ENCODE peak calls at places on chromosomes 16 and 17, in ten cellular contexts. P, X, W, M, Q, R, D, O, T and Z are unnamed samples.

GRCh38 chr17:59437766-59438165 is 106.3 kb downstream of the YPEL2 start:
- DNase-seq in P (no peak), X (no peak), W (no peak), M (no peak), Q (no peak), R (no peak), D (no peak), O (no peak), T (no peak), Z (no peak)

GRCh38 chr16:87860553-87861299 is 8.6 kb downstream of the SLC7A5 start:
- DNase-seq in P (no peak), X (peak), W (peak), M (peak), Q (peak), R (no peak), D (peak), O (peak), T (peak), Z (no peak)

GRCh38 chr16:11432856-11433395 is 87.7 kb downstream of the RMI2 start:
- DNase-seq in P (no peak), X (no peak), W (no peak), M (no peak), Q (no peak), R (no peak), D (no peak), O (no peak), T (no peak), Z (no peak)

GRCh38 chr17:78997881-78998280 is 11.7 kb downstream of the CANT1 start:
- DNase-seq in P (no peak), X (no peak), W (no peak), M (peak), Q (peak), R (peak), D (no peak), O (no peak), T (no peak), Z (no peak)

GRCh38 chr16:35201151-35201550 is 1741.7 kb downstream of the TP53TG3F start:
- DNase-seq in P (no peak), X (no peak), W (no peak), M (no peak), Q (no peak), R (no peak), D (no peak), O (no peak), T (no peak), Z (no peak)

GRCh38 chr17:74212262-74212912 is 984 bp upstream of the TTYH2 start:
- DNase-seq in P (no peak), X (peak), W (no peak), M (peak), Q (no peak), R (peak), D (no peak), O (peak), T (peak), Z (peak)

GRCh38 chr17:28519236-28519635 is 13.1 kb downstream of the FOXN1 start:
- DNase-seq in P (peak), X (no peak), W (no peak), M (no peak), Q (peak), R (no peak), D (no peak), O (no peak), T (no peak), Z (no peak)

GRCh38 chr17:3887394-3887793 is 5.5 kb downstream of the CAMKK1 start:
- DNase-seq in P (no peak), X (no peak), W (no peak), M (no peak), Q (no peak), R (no peak), D (no peak), O (no peak), T (peak), Z (no peak)

GRCh38 chr17:18262111-18262510 is 1.6 kb downstream of the MIEF2 start:
- DNase-seq in P (no peak), X (no peak), W (no peak), M (no peak), Q (no peak), R (no peak), D (no peak), O (no peak), T (no peak), Z (no peak)

GRCh38 chr16:79261461-79261860 is 339.1 kb downstream of the MAF start:
- DNase-seq in P (peak), X (no peak), W (no peak), M (peak), Q (no peak), R (no peak), D (no peak), O (no peak), T (no peak), Z (peak)

DNA sequence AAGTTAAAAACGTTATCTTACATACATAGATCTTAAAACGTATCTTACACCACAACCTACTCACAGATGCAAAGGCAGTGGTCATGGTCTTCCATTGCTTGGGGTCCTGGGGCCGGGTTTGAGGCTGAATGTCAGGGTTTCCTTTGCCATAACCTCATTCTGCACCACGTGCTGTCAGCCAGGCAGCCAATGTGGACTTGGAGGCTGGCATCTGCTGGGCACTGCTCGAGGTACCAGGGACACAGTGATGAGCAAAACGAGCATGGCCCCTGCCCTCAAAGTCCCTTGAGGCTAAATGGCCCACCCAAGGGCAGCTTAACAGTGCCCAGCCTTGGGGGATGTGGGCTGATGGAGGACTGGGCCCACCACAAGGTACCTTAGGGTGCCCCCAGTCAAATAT is 35.8 kb upstream of the RGS9 start:
- DNase-seq in P (no peak), X (no peak), W (no peak), M (no peak), Q (no peak), R (no peak), D (no peak), O (no peak), T (no peak), Z (no peak)
- H3K4me3 ChIP-seq in P (no peak), X (no peak), W (no peak), M (peak), Q (no peak), R (no peak), D (no peak), O (peak), T (peak), Z (peak)

GRCh38 chr17:9797965-9798364 is 6.6 kb upstream of the DHRS7C start:
- DNase-seq in P (no peak), X (no peak), W (no peak), M (peak), Q (no peak), R (no peak), D (no peak), O (no peak), T (no peak), Z (no peak)

GRCh38 chr17:9802701-9803100 is 11.3 kb upstream of the DHRS7C start:
- DNase-seq in P (no peak), X (no peak), W (no peak), M (no peak), Q (no peak), R (no peak), D (no peak), O (no peak), T (no peak), Z (no peak)

GRCh38 chr17:9802294-9802693 is 10.9 kb upstream of the DHRS7C start:
- DNase-seq in P (no peak), X (peak), W (peak), M (no peak), Q (no peak), R (no peak), D (peak), O (no peak), T (peak), Z (no peak)

GRCh38 chr17:9798724-9799123 is 7.3 kb upstream of the DHRS7C start:
- DNase-seq in P (no peak), X (no peak), W (peak), M (no peak), Q (no peak), R (no peak), D (no peak), O (no peak), T (no peak), Z (no peak)

DNA sequence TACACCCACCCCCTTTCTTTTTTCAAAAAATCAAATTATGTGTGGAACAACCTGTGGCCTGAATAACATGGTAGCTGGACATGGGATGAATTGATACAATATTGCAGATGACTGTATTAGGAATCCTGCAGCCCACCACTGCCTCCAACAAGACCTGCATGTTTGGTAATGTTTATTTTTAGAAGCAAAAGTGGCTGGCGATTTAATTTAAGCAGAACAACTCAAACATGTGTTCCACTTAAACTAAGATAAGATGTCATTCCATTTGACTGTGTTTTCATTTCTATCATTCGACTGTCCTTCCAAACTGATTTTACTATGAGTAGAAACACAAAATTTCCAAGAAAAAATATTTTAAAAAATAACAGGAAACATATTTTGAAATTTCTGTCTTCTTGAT is 10.1 kb upstream of the DHRS7C start:
- DNase-seq in P (no peak), X (no peak), W (no peak), M (no peak), Q (no peak), R (no peak), D (no peak), O (no peak), T (no peak), Z (no peak)
- H3K4me3 ChIP-seq in P (no peak), X (no peak), W (no peak), M (no peak), Q (no peak), R (no peak), D (no peak), O (no peak), T (no peak), Z (no peak)

GRCh38 chr17:40560592-40561293 is 4.5 kb downstream of the CCR7 start:
- DNase-seq in P (peak), X (peak), W (peak), M (no peak), Q (no peak), R (no peak), D (peak), O (peak), T (peak), Z (peak)

GRCh38 chr17:40563371-40564052 is 1.8 kb downstream of the CCR7 start:
- DNase-seq in P (no peak), X (no peak), W (no peak), M (no peak), Q (no peak), R (no peak), D (no peak), O (no peak), T (no peak), Z (peak)

GRCh38 chr17:40561294-40561870 is 3.9 kb downstream of the CCR7 start:
- DNase-seq in P (no peak), X (no peak), W (no peak), M (no peak), Q (no peak), R (no peak), D (no peak), O (no peak), T (no peak), Z (no peak)

GRCh38 chr17:40562841-40563370 is 2.4 kb downstream of the CCR7 start:
- DNase-seq in P (no peak), X (no peak), W (no peak), M (no peak), Q (no peak), R (no peak), D (no peak), O (no peak), T (no peak), Z (no peak)

DNA sequence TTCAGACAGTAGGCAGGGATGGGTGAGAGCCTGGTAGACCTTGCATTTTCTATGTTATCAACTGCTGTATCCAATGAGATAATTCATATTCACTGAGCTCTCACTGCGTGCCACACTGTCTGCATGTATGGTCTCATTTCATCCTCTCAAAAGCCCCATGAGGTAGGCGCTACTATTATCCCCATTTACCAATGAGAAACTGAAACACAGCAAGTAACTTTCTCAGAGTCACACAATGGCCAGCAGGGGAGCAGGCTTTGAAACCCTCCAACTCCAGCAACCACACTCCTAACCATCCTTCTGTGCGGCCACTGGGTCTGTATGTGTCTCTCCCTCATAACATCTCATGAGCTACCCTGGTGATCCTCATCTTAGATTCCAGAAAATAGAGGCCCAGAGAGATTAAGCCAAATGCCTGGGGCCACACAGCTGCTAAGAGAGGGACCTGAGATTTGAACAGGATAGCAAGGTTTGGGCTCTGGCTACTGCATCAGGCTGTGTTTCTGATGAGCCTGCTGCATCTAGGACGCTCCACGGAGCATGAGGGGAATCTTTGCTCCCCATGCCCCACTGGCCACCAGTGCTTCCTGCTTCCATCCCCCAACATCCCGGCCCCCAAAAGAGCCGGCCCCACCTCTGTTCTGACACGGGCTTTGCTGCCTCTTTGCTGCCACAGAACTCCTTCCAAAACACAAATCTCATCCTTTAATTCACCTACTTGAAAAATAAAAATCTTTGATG is 3.2 kb downstream of the CCR7 start:
- DNase-seq in P (no peak), X (no peak), W (no peak), M (no peak), Q (no peak), R (no peak), D (no peak), O (peak), T (no peak), Z (peak)
- H3K4me3 ChIP-seq in P (no peak), X (no peak), W (no peak), M (no peak), Q (no peak), R (no peak), D (no peak), O (peak), T (no peak), Z (peak)

GRCh38 chr16:9089660-9090059 is 1.8 kb upstream of the HAPSTR1 start:
- DNase-seq in P (no peak), X (no peak), W (no peak), M (no peak), Q (no peak), R (no peak), D (no peak), O (no peak), T (no peak), Z (no peak)
- H3K4me3 ChIP-seq in P (no peak), X (no peak), W (no peak), M (peak), Q (no peak), R (no peak), D (no peak), O (no peak), T (no peak), Z (no peak)

DNA sequence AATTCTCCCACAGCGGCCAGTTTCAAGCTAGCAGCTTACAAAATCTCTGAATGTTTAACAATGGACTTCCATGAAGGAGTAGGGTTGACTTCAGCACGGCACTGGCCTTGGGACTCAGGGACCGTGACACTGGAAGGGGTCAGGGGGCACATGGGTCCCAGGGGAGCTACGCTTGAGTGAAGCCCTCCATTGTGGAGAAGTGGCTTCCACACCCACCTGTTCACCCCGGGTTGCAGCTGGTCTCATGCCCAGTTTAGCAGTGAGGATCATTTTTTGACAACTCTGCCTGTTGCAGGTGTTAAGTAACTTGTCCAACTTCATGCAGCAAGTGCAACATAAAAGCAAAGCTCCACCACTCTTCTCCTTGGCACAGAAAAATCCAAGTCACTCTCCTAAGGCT is 510.2 kb downstream of the CDH13 start:
- DNase-seq in P (peak), X (no peak), W (no peak), M (no peak), Q (no peak), R (no peak), D (no peak), O (no peak), T (peak), Z (no peak)
- H3K4me3 ChIP-seq in P (peak), X (peak), W (no peak), M (no peak), Q (no peak), R (peak), D (peak), O (no peak), T (peak), Z (no peak)

GRCh38 chr16:65469116-65469515 is 347.3 kb upstream of the CDH11 start:
- DNase-seq in P (no peak), X (peak), W (no peak), M (no peak), Q (no peak), R (no peak), D (no peak), O (no peak), T (no peak), Z (no peak)
- H3K4me3 ChIP-seq in P (no peak), X (no peak), W (no peak), M (no peak), Q (no peak), R (no peak), D (no peak), O (no peak), T (no peak), Z (no peak)